ENCODE peak calls at places on chromosomes 1 and 21, in seven cellular contexts. T is left ventricle myocardium inferior; D is activated CD4-positive, alpha-beta T cell treated with anti-CD3 and anti-CD28 coated beads, Interleukin-2, amount 50 U/mL, for 48 hours; O is AG04450; A is DND-41; M is foreskin fibroblast; Z is HEK293T. R is an unnamed sample.

GRCh38 chr1:72837781-72838180 is 555.4 kb upstream of the NEGR1 start:
- DNase-seq in A (no peak), D (no peak), M (no peak), O (no peak), Z (no peak), T (no peak), R (no peak)

GRCh38 chr1:55214214-55214902 is 806 bp downstream of the USP24 start:
- DNase-seq in A (peak; percentile 48), T (peak; percentile 55), M (peak; percentile 60), D (peak; percentile 47), O (no peak), Z (peak; percentile 67), R (peak; percentile 83)

GRCh38 chr1:94866178-94866822 is 46.1 kb downstream of the SLC44A3 start:
- DNase-seq in D (no peak), O (peak; percentile 66), M (peak; percentile 41), Z (peak; percentile 26), A (no peak), T (no peak), R (no peak)

GRCh38 chr1:178127482-178127881 is 33.6 kb downstream of the RASAL2 start:
- DNase-seq in T (no peak), D (no peak), A (no peak), M (no peak), O (no peak), Z (no peak), R (no peak)

GRCh38 chr21:43348801-43349261 is 78.1 kb downstream of the SIK1 start:
- DNase-seq in Z (no peak), O (no peak), T (peak; percentile 30), A (no peak), D (no peak), M (no peak), R (no peak)

GRCh38 chr1:168960595-168960994 is 145.9 kb upstream of the ATP1B1 start:
- DNase-seq in M (no peak), Z (no peak), A (no peak), D (no peak), T (no peak), O (no peak), R (no peak)

GRCh38 chr1:167706363-167706762 is 15.4 kb upstream of the MPZL1 start:
- DNase-seq in O (no peak), T (no peak), Z (no peak), M (no peak), A (no peak), D (no peak), R (no peak)

GRCh38 chr1:55375617-55376258 is 160.6 kb upstream of the USP24 start:
- DNase-seq in M (peak; percentile 76), O (peak; percentile 13), D (peak; percentile 9), A (peak; percentile 45), Z (peak; percentile 83), T (no peak), R (peak; percentile 23)

GRCh38 chr1:162178432-162178831 is 108.9 kb downstream of the NOS1AP start:
- DNase-seq in T (no peak), M (no peak), A (no peak), D (no peak), Z (no peak), O (no peak), R (peak; percentile 79)

GRCh38 chr21:24671901-24672300 is 935.4 kb downstream of the MRPL39 start:
- DNase-seq in M (no peak), O (no peak), D (no peak), T (no peak), Z (no peak), A (no peak), R (no peak)

GRCh38 chr1:19921310-19921709 is 2.1 kb downstream of the PLA2G2E start:
- DNase-seq in O (no peak), Z (no peak), M (no peak), D (no peak), A (no peak), T (no peak), R (no peak)

GRCh38 chr1:68149907-68150306 is 82.4 kb downstream of the WLS start:
- DNase-seq in M (no peak), Z (no peak), A (no peak), T (no peak), O (no peak), D (no peak), R (no peak)

GRCh38 chr1:224173523-224173922 is 9.5 kb upstream of the DEGS1 start:
- DNase-seq in D (no peak), Z (no peak), T (no peak), M (peak; percentile 48), A (no peak), O (no peak), R (no peak)

GRCh38 chr1:36384542-36385409 is 948 bp downstream of the STK40 start:
- DNase-seq in T (peak; percentile 53), O (no peak), D (peak; percentile 39), A (peak; percentile 55), M (peak; percentile 37), Z (peak; percentile 28), R (peak; percentile 83)

GRCh38 chr1:178716111-178716510 is 8.9 kb upstream of the RALGPS2 start:
- DNase-seq in Z (no peak), O (no peak), A (no peak), T (no peak), M (peak; percentile 42), D (no peak), R (no peak)

GRCh38 chr1:211017066-211017691 is 116.8 kb downstream of the KCNH1 start:
- DNase-seq in M (no peak), T (no peak), Z (no peak), A (no peak), O (no peak), D (no peak), R (no peak)

GRCh38 chr21:15751561-15751960 is 21.8 kb downstream of the USP25 start:
- DNase-seq in T (no peak), Z (no peak), M (no peak), D (no peak), A (no peak), O (no peak), R (no peak)

GRCh38 chr1:205907794-205908193 is 35.5 kb downstream of the SLC26A9 start:
- DNase-seq in O (no peak), D (no peak), M (peak; percentile 63), T (no peak), Z (peak; percentile 39), A (no peak), R (peak; percentile 79)

R was measured in WERI-Rb-1.